ENCODE peak calls at places on chromosomes 16 and 17, in five cellular contexts. One of them, this sample, is unnamed. For H3K4me1, the result is how much of the 10 kb centered on the place peaks cover.

GRCh38 chr16:86046026-86046713 is 147.2 kb downstream of the IRF8 start:
- DNase-seq in CD8-positive, alpha-beta memory T cell: no peak
- DNase-seq in SJSA1: no peak
- DNase-seq in left lung: peak
- DNase-seq in mammary epithelial cell: no peak
- DNase-seq in this sample: peak

GRCh38 chr16:30927789-30928378 is 4.5 kb downstream of the FBXL19 start:
- DNase-seq in left lung: peak
- DNase-seq in CD8-positive, alpha-beta memory T cell: no peak
- DNase-seq in mammary epithelial cell: peak
- DNase-seq in SJSA1: no peak
- DNase-seq in this sample: no peak

GRCh38 chr17:9987779-9988585 is 82.9 kb upstream of the RCVRN start:
- DNase-seq in left lung: no peak
- DNase-seq in mammary epithelial cell: no peak
- DNase-seq in CD8-positive, alpha-beta memory T cell: peak
- DNase-seq in SJSA1: no peak
- DNase-seq in this sample: no peak

GRCh38 chr17:72287586-72287985 is 166.8 kb downstream of the SOX9 start:
- DNase-seq in left lung: no peak
- DNase-seq in CD8-positive, alpha-beta memory T cell: no peak
- DNase-seq in mammary epithelial cell: no peak
- DNase-seq in SJSA1: no peak
- DNase-seq in this sample: no peak

GRCh38 chr17:68398731-68399637 is 58.3 kb downstream of the WIPI1 start:
- DNase-seq in SJSA1: peak
- DNase-seq in left lung: peak
- DNase-seq in CD8-positive, alpha-beta memory T cell: no peak
- DNase-seq in mammary epithelial cell: peak
- DNase-seq in this sample: peak

GRCh38 chr16:87297918-87298631 is 19.1 kb downstream of the C16orf95 start:
- DNase-seq in SJSA1: no peak
- DNase-seq in left lung: no peak
- DNase-seq in CD8-positive, alpha-beta memory T cell: no peak
- DNase-seq in mammary epithelial cell: no peak
- DNase-seq in this sample: no peak

GRCh38 chr16:81823111-81823510 is 44.0 kb downstream of the PLCG2 start:
- DNase-seq in left lung: peak
- DNase-seq in CD8-positive, alpha-beta memory T cell: no peak
- DNase-seq in SJSA1: no peak
- DNase-seq in mammary epithelial cell: no peak
- DNase-seq in this sample: no peak

GRCh38 chr17:65956814-65957213 is 235.1 kb downstream of the CEP112 start:
- DNase-seq in CD8-positive, alpha-beta memory T cell: no peak
- DNase-seq in left lung: no peak
- DNase-seq in mammary epithelial cell: peak
- DNase-seq in SJSA1: no peak
- DNase-seq in this sample: no peak

GRCh38 chr16:79047337-79047736 is 553.2 kb downstream of the MAF start:
- DNase-seq in mammary epithelial cell: no peak
- DNase-seq in left lung: no peak
- DNase-seq in CD8-positive, alpha-beta memory T cell: no peak
- DNase-seq in SJSA1: no peak
- DNase-seq in this sample: no peak

GRCh38 chr17:56786989-56787482 is 46.7 kb downstream of the C17orf67 start:
- DNase-seq in SJSA1: peak
- DNase-seq in left lung: peak
- DNase-seq in mammary epithelial cell: peak
- DNase-seq in CD8-positive, alpha-beta memory T cell: no peak
- DNase-seq in this sample: no peak

GRCh38 chr17:40310882-40311391 is 2.0 kb downstream of the RARA start:
- DNase-seq in left lung: no peak
- DNase-seq in SJSA1: no peak
- DNase-seq in CD8-positive, alpha-beta memory T cell: no peak
- DNase-seq in mammary epithelial cell: no peak
- DNase-seq in this sample: no peak

GRCh38 chr17:70256751-70257150 is 87.4 kb downstream of the KCNJ2 start:
- DNase-seq in mammary epithelial cell: no peak
- DNase-seq in left lung: no peak
- DNase-seq in SJSA1: no peak
- DNase-seq in CD8-positive, alpha-beta memory T cell: no peak
- DNase-seq in this sample: no peak

GRCh38 chr17:21294321-21295035 is 10.0 kb downstream of the MAP2K3 start:
- DNase-seq in SJSA1: no peak
- DNase-seq in left lung: no peak
- DNase-seq in CD8-positive, alpha-beta memory T cell: no peak
- DNase-seq in mammary epithelial cell: no peak
- DNase-seq in this sample: no peak

GRCh38 chr17:82239401-82239925 is 10.6 kb downstream of the SLC16A3 start:
- DNase-seq in SJSA1: no peak
- DNase-seq in mammary epithelial cell: no peak
- DNase-seq in left lung: no peak
- DNase-seq in CD8-positive, alpha-beta memory T cell: no peak
- DNase-seq in this sample: no peak

GRCh38 chr17:82237083-82237745 is 8.4 kb downstream of the SLC16A3 start:
- DNase-seq in CD8-positive, alpha-beta memory T cell: no peak
- DNase-seq in SJSA1: no peak
- DNase-seq in left lung: no peak
- DNase-seq in mammary epithelial cell: no peak
- DNase-seq in this sample: peak

GRCh38 chr17:82237746-82238561 is 9.1 kb downstream of the SLC16A3 start:
- DNase-seq in mammary epithelial cell: no peak
- DNase-seq in SJSA1: no peak
- DNase-seq in left lung: no peak
- DNase-seq in CD8-positive, alpha-beta memory T cell: no peak
- DNase-seq in this sample: peak

GRCh38 chr17:82239926-82240505 is 11.2 kb downstream of the SLC16A3 start:
- DNase-seq in mammary epithelial cell: no peak
- DNase-seq in CD8-positive, alpha-beta memory T cell: no peak
- DNase-seq in SJSA1: no peak
- DNase-seq in left lung: no peak
- DNase-seq in this sample: no peak

GRCh38 chr17:82238562-82239201 is 9.8 kb downstream of the SLC16A3 start:
- DNase-seq in CD8-positive, alpha-beta memory T cell: peak
- DNase-seq in left lung: peak
- DNase-seq in mammary epithelial cell: peak
- DNase-seq in SJSA1: no peak
- DNase-seq in this sample: peak
- H3K4me1 ChIP-seq in CD8-positive, alpha-beta memory T cell: under half
- H3K4me1 ChIP-seq in left lung: half or more
- H3K4me1 ChIP-seq in mammary epithelial cell: half or more
- H3K4me1 ChIP-seq in SJSA1: half or more
- H3K4me1 ChIP-seq in this sample: half or more

GRCh38 chr16:70759666-70760065 is 41.3 kb downstream of the VAC14 start:
- DNase-seq in mammary epithelial cell: no peak
- DNase-seq in left lung: no peak
- DNase-seq in SJSA1: no peak
- DNase-seq in CD8-positive, alpha-beta memory T cell: no peak
- DNase-seq in this sample: no peak
- H3K27ac ChIP-seq in mammary epithelial cell: no peak
- H3K27ac ChIP-seq in left lung: no peak
- H3K27ac ChIP-seq in SJSA1: no peak
- H3K27ac ChIP-seq in CD8-positive, alpha-beta memory T cell: no peak
- H3K27ac ChIP-seq in this sample: no peak

GRCh38 chr16:72926671-72927070 is 121.3 kb downstream of the ZFHX3 start:
- DNase-seq in mammary epithelial cell: no peak
- DNase-seq in SJSA1: no peak
- DNase-seq in CD8-positive, alpha-beta memory T cell: no peak
- DNase-seq in left lung: no peak
- DNase-seq in this sample: no peak

GRCh38 chr16:72927199-72928088 is 120.5 kb downstream of the ZFHX3 start:
- DNase-seq in SJSA1: peak
- DNase-seq in left lung: peak
- DNase-seq in CD8-positive, alpha-beta memory T cell: no peak
- DNase-seq in mammary epithelial cell: peak
- DNase-seq in this sample: peak

GRCh38 chr16:72925631-72925979 is 122.3 kb downstream of the ZFHX3 start:
- DNase-seq in SJSA1: no peak
- DNase-seq in CD8-positive, alpha-beta memory T cell: no peak
- DNase-seq in mammary epithelial cell: no peak
- DNase-seq in left lung: no peak
- DNase-seq in this sample: no peak

GRCh38 chr16:72924918-72925630 is 122.9 kb downstream of the ZFHX3 start:
- DNase-seq in SJSA1: no peak
- DNase-seq in CD8-positive, alpha-beta memory T cell: no peak
- DNase-seq in mammary epithelial cell: peak
- DNase-seq in left lung: no peak
- DNase-seq in this sample: no peak

GRCh38 chr16:72928089-72928981 is 119.6 kb downstream of the ZFHX3 start:
- DNase-seq in left lung: no peak
- DNase-seq in CD8-positive, alpha-beta memory T cell: no peak
- DNase-seq in mammary epithelial cell: no peak
- DNase-seq in SJSA1: no peak
- DNase-seq in this sample: no peak
- H3K4me1 ChIP-seq in left lung: under half
- H3K4me1 ChIP-seq in CD8-positive, alpha-beta memory T cell: under half
- H3K4me1 ChIP-seq in mammary epithelial cell: under half
- H3K4me1 ChIP-seq in SJSA1: under half
- H3K4me1 ChIP-seq in this sample: under half

DNA sequence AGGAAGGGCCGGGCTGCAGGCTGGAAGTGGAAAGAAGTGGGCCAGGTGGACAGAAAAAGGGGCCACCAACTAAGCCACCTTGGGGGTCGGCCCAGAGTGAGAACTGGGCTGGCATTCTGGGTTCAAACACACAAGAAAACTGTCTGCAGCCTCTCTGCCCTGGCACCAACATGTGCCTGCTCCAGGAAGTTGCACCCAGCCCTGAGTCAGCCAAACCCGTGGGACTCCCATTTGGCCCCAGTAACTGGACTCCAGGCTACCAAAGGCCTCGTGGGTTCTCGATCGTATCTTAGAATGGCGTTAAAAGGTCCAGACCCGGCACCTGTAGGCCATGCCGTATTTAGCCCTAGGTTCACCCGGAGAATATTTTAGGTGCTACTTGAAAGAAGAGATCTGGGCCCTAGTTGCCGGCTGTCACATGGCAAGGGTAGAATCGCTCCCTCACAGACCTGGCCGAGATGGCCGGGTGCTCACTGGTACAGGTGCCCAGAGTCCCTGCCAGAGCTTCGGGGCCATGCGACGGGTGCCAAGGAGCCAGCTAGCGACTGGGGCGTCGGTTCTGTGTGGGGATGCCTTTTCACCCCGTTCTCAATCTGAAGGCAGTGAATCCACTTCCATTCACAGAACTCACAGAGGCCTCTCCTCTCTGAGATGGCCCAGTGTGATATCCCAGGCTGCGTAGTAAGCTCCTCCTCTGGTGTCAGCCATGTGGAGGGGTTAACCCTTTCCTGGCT is 236.7 kb downstream of the MRTFB start:
- DNase-seq in mammary epithelial cell: peak
- DNase-seq in CD8-positive, alpha-beta memory T cell: no peak
- DNase-seq in SJSA1: no peak
- DNase-seq in left lung: no peak
- DNase-seq in this sample: no peak
- H3K27ac ChIP-seq in mammary epithelial cell: peak
- H3K27ac ChIP-seq in CD8-positive, alpha-beta memory T cell: no peak
- H3K27ac ChIP-seq in SJSA1: peak
- H3K27ac ChIP-seq in left lung: no peak
- H3K27ac ChIP-seq in this sample: no peak

GRCh38 chr17:81342700-81343070 is 47.6 kb upstream of the SLC38A10 start:
- DNase-seq in CD8-positive, alpha-beta memory T cell: no peak
- DNase-seq in SJSA1: no peak
- DNase-seq in mammary epithelial cell: no peak
- DNase-seq in left lung: peak
- DNase-seq in this sample: no peak
- H3K4me1 ChIP-seq in CD8-positive, alpha-beta memory T cell: under half
- H3K4me1 ChIP-seq in SJSA1: under half
- H3K4me1 ChIP-seq in mammary epithelial cell: under half
- H3K4me1 ChIP-seq in left lung: half or more
- H3K4me1 ChIP-seq in this sample: under half

DNA sequence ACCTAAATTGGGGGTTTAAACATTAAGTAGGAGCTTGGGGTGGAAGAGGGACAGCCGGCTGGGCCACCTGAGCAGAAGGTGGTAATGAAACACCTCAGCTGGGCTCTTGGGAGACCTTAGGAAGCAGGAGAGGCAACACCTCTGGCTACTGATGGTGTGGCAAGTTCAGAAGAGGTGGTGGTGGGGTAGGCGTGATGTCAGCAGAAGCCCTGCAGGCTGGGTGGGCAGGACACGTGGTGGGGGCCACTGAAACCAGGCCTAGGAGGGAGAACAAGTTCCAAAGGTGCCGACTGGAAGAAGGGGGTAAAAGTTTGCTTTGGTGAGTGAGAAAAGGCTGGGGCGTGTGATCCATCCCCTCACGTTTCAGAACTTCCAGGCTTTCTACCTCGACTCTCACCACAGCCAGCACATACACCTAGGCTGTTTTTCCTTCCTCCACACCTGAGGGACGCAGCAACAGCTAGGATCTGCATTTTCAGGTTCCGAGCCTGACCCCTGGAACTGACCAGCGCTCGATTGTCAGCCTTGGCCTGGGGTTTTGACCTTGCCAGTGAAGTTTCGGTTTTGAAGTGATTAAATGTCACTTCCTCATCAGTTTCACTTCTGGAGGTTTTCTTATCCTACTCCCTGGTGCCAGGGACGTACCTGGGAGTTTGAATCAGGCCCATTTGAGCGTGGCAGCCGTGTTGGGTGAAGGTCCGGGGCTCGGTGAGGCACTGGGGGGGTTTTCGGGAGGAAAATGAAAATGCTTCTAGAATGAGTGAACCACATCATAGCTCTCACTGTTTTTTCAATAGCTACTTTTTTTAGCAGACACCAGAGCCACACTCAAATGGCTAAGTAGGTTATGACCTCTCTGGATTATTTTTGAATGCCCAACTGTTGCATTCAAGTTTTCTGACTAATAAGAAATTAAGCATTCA is 10.0 kb downstream of the SNN start:
- DNase-seq in SJSA1: no peak
- DNase-seq in left lung: no peak
- DNase-seq in CD8-positive, alpha-beta memory T cell: no peak
- DNase-seq in mammary epithelial cell: no peak
- DNase-seq in this sample: peak
- H3K27ac ChIP-seq in SJSA1: no peak
- H3K27ac ChIP-seq in left lung: peak
- H3K27ac ChIP-seq in CD8-positive, alpha-beta memory T cell: no peak
- H3K27ac ChIP-seq in mammary epithelial cell: no peak
- H3K27ac ChIP-seq in this sample: peak

DNA sequence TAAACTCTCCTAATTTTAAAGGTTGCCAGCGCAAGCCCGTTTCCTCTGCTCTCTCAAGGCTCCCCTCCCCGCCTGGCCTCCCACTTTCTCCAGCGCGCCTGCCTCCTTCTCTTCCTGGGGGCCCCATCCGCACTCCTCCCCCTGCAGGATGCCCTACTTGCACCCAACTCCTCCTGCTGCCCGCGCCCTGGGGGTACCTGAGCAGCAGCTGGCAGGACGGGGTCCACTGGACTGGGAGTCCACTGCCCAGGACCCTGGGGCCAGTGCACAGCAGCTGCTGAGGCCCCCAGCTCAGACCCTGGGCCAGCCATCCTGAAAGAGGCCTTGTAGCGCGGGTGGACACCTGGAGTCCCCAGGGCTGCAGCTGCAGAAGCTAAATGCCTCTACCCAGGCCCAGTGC is 1.7 kb upstream of the RAB26 start:
- DNase-seq in CD8-positive, alpha-beta memory T cell: no peak
- DNase-seq in mammary epithelial cell: no peak
- DNase-seq in left lung: no peak
- DNase-seq in SJSA1: no peak
- DNase-seq in this sample: peak
- H3K4me1 ChIP-seq in CD8-positive, alpha-beta memory T cell: under half
- H3K4me1 ChIP-seq in mammary epithelial cell: under half
- H3K4me1 ChIP-seq in left lung: under half
- H3K4me1 ChIP-seq in SJSA1: under half
- H3K4me1 ChIP-seq in this sample: under half